ENCODE peak calls at places on chromosome 3, in four cellular contexts. N is A549, W is K562, U is HepG2. H is an unnamed sample.

GRCh38 chr3:45929042-45929679 is 14.1 kb upstream of the CXCR6 start:
- DNase-seq in N (peak; percentile 73), W (peak; percentile 85), U (peak; percentile 12), H (peak; percentile 60)

GRCh38 chr3:170531557-170532335 is 54.1 kb downstream of the SLC7A14 start:
- DNase-seq in N (no peak), W (no peak), U (no peak), H (no peak)

GRCh38 chr3:71210257-71211002 is 373.1 kb downstream of the FOXP1 start:
- DNase-seq in N (peak; percentile 25), W (peak; percentile 22), U (peak; percentile 87), H (no peak)

GRCh38 chr3:111539351-111540331 is 2.4 kb upstream of the CD96 start:
- DNase-seq in N (peak; percentile 61), W (peak; percentile 6), U (peak; percentile 34), H (peak; percentile 79)

GRCh38 chr3:174229916-174230315 is 629.2 kb upstream of the NAALADL2 start:
- DNase-seq in N (no peak), W (no peak), U (no peak), H (no peak)

GRCh38 chr3:13536832-13537231 is 12.1 kb upstream of the FBLN2 start:
- DNase-seq in N (no peak), W (no peak), U (no peak), H (no peak)

GRCh38 chr3:63413523-63413922 is 135.4 kb downstream of the SYNPR start:
- DNase-seq in N (no peak), W (no peak), U (no peak), H (no peak)

GRCh38 chr3:175308105-175308504 is 449.0 kb downstream of the NAALADL2 start:
- DNase-seq in N (no peak), W (no peak), U (no peak), H (no peak)

GRCh38 chr3:195260286-195260905 is 10.6 kb downstream of the XXYLT1 start:
- DNase-seq in N (no peak), W (no peak), U (no peak), H (peak; percentile 59)

GRCh38 chr3:34053631-34054030 is 255.2 kb downstream of the PDCD6IP start:
- DNase-seq in N (no peak), W (no peak), U (no peak), H (no peak)

GRCh38 chr3:36701903-36702374 is 62.4 kb downstream of the DCLK3 start:
- DNase-seq in N (no peak), W (no peak), U (no peak), H (no peak)

GRCh38 chr3:2097641-2098191 is 950 bp upstream of the CNTN4 start:
- DNase-seq in N (no peak), W (no peak), U (no peak), H (no peak)

GRCh38 chr3:157098823-157099185 is 61.1 kb downstream of the CCNL1 start:
- DNase-seq in N (no peak), W (no peak), U (no peak), H (no peak)

GRCh38 chr3:149152420-149152819 is 23.0 kb downstream of the HPS3 start:
- DNase-seq in N (no peak), W (no peak), U (no peak), H (no peak)

DNA sequence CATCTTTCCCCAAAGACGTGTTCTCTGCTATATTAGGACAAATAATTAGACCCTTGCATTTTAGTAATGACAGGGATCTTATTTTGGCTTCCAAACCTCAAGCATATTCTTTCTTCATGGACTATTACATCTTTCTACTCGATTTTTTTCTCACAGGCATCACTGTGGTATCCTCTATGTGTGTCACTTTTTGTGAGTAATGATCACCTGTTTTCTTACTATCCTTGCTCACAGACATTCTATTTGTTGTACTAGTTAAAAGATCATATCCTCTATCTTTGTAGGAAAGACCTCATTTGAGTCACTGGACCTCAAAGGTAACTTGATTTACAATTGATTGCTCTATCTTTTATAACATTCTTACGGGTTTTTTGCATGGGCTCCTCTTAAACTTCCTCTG is 6.8 kb downstream of the C3orf80 start:
- DNase-seq in N (no peak), W (no peak), U (no peak), H (no peak)
- TF ChIP-seq ESRRA in N (no peak), W (no peak), U (no peak), H (no peak)

GRCh38 chr3:30156586-30157498 is 449.6 kb upstream of the TGFBR2 start:
- DNase-seq in N (no peak), W (no peak), U (peak; percentile 20), H (no peak)
- TF ChIP-seq NR3C1 in N (no peak), W (no peak), U (no peak), H (no peak)

DNA sequence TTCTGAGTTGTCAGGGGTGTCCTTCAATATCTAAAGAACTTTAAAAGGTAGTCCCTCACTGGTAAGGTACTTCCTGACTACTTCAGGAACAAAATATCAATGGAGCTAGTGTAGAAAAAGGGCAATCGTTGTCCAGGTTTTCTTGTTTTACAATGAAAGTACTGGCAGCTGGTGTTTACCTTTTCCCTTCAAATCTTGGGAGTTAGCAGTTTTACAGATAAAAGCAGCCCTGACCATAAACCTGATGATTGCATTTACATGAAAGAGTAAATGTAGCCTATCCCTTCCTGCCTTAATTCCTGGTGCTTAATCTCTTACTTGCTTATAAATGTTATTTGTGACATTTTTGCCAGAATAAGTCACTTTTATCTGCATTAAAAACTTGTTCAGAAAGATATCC is 559.9 kb upstream of the ARPP21 start:
- DNase-seq in N (no peak), W (no peak), U (no peak), H (no peak)
- TF ChIP-seq ESRRA in N (no peak), W (no peak), U (no peak), H (no peak)

GRCh38 chr3:65883614-65884013 is 155.1 kb downstream of the MAGI1 start:
- DNase-seq in N (no peak), W (no peak), U (peak; percentile 24), H (no peak)
- TF ChIP-seq NR3C1 in N (no peak), W (no peak), U (no peak), H (no peak)